ENCODE peak calls at places on chromosomes 16 and 17, in six cellular contexts. M is coronary artery, N is WERI-Rb-1, Z is choroid plexus epithelial cell, H is AG09309, F is upper lobe of right lung. J is an unnamed sample.

GRCh38 chr16:19559242-19559910 is 3.9 kb downstream of the VPS35L start:
- DNase-seq in H (peak; percentile 34), Z (peak; percentile 83), F (no peak), M (no peak), N (peak; percentile 16), J (peak; percentile 49)

GRCh38 chr16:14193316-14193871 is 122.3 kb downstream of the MRTFB start:
- DNase-seq in N (no peak), M (no peak), Z (no peak), F (no peak), H (no peak), J (no peak)

GRCh38 chr17:16313159-16314090 is 39.8 kb downstream of the CENPV start:
- DNase-seq in Z (peak; percentile 15), N (no peak), F (no peak), H (no peak), M (no peak), J (no peak)

GRCh38 chr16:12358898-12359297 is 382.4 kb downstream of the SNX29 start:
- DNase-seq in H (no peak), Z (no peak), F (no peak), M (no peak), N (no peak), J (no peak)

GRCh38 chr16:74936902-74937560 is 47.9 kb downstream of the WDR59 start:
- DNase-seq in H (peak; percentile 69), Z (peak; percentile 95), F (no peak), N (no peak), M (no peak), J (peak; percentile 88)

GRCh38 chr16:22813946-22814325 is at the start of gene HS3ST2:
- DNase-seq in N (peak; percentile 70), H (no peak), M (no peak), F (peak; percentile 71), Z (no peak), J (no peak)

GRCh38 chr16:5379948-5380347 is 282.4 kb upstream of the EEF2KMT start:
- DNase-seq in M (no peak), Z (no peak), F (no peak), H (no peak), N (no peak), J (no peak)

GRCh38 chr17:57349533-57350227 is 93.4 kb downstream of the MSI2 start:
- DNase-seq in H (no peak), Z (no peak), N (no peak), F (no peak), M (no peak), J (no peak)

GRCh38 chr16:3642397-3643094 is 11.9 kb upstream of the DNASE1 start:
- DNase-seq in H (no peak), M (no peak), F (peak; percentile 49), Z (peak; percentile 63), N (no peak), J (peak; percentile 56)

GRCh38 chr16:68275611-68276191 is 11.4 kb downstream of the SLC7A6 start:
- DNase-seq in Z (no peak), H (no peak), M (no peak), F (no peak), N (no peak), J (no peak)

GRCh38 chr17:35768796-35769195 is 8.1 kb downstream of the C17orf50 start:
- DNase-seq in N (no peak), Z (no peak), H (no peak), M (no peak), F (no peak), J (no peak)

GRCh38 chr17:45900723-45901415 is 6.5 kb downstream of the MAPT start:
- DNase-seq in H (no peak), Z (no peak), F (no peak), N (no peak), M (no peak), J (no peak)

GRCh38 chr16:252366-253337 is 18.0 kb downstream of the FAM234A start:
- DNase-seq in Z (peak; percentile 63), N (no peak), F (no peak), H (no peak), M (no peak), J (no peak)

GRCh38 chr16:66441586-66442375 is 14.7 kb downstream of the BEAN1 start:
- DNase-seq in N (no peak), F (no peak), M (peak; percentile 40), H (peak; percentile 5), Z (peak; percentile 40), J (peak; percentile 25)

GRCh38 chr17:63096426-63096825 is 130.4 kb downstream of the TANC2 start:
- DNase-seq in Z (no peak), H (peak; percentile 40), F (no peak), N (no peak), M (no peak), J (no peak)

GRCh38 chr16:72467157-72467759 is 295.3 kb upstream of the PMFBP1 start:
- DNase-seq in Z (peak; percentile 81), M (no peak), N (peak; percentile 10), H (peak; percentile 18), F (no peak), J (peak; percentile 31)
- TF ChIP-seq CTCF in Z (peak; percentile 78), M (no peak), N (peak; percentile 64), H (peak; percentile 72), F (peak; percentile 51), J (peak; percentile 70)

GRCh38 chr17:77644981-77645380 is 313.5 kb upstream of the TNRC6C start:
- DNase-seq in Z (no peak), N (peak; percentile 91), F (peak; percentile 53), M (no peak), H (no peak), J (no peak)
- H3K4me3 ChIP-seq in Z (no peak overlapping the region), N (peak overlapping the region; percentile 43), F (no peak overlapping the region), M (peak overlapping the region; percentile 40), H (no peak overlapping the region), J (no peak overlapping the region)

GRCh38 chr17:76383645-76384221 is 676 bp upstream of the SPHK1 start:
- DNase-seq in H (no peak), N (peak; percentile 66), F (peak; percentile 78), Z (peak; percentile 61), M (no peak), J (peak; percentile 61)
- TF ChIP-seq CTCF in H (peak; percentile 26), N (peak; percentile 19), F (peak; percentile 36), Z (peak; percentile 33), M (peak; percentile 26), J (peak; percentile 46)

DNA sequence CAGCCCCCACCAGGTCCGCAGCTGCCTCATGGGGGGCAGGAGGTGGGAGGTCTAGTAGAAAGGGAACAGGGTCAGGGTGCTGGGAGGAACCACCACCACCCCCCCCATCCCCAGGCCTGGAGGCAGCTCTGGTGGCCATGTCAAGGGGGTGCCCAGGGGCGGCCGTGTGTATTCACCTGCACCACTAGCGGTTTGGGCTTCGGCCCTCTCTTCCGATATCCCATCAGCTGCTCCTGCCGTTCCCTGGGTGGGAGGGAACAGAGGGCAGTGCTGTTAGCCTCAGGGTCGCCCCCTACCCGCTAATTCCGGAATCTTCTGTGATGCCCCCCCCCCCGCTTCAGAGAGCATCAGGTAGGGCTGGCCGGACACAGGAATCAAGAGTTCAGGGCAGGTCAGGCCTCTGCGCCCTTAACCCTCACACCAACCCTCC is 3.8 kb downstream of the CBX4 start:
- DNase-seq in H (no peak), F (no peak), M (no peak), Z (no peak), N (no peak), J (no peak)
- H3K4me3 ChIP-seq in H (no peak overlapping the region), F (no peak overlapping the region), M (no peak overlapping the region), Z (no peak overlapping the region), N (no peak overlapping the region), J (no peak overlapping the region)

GRCh38 chr16:49755716-49756115 is 100.2 kb downstream of the ZNF423 start:
- DNase-seq in Z (no peak), N (no peak), F (no peak), M (no peak), H (no peak), J (no peak)

GRCh38 chr16:49754495-49755290 is 101.2 kb downstream of the ZNF423 start:
- DNase-seq in M (no peak), H (no peak), Z (peak; percentile 33), N (no peak), F (no peak), J (peak; percentile 37)

GRCh38 chr16:49757744-49758069 is 98.2 kb downstream of the ZNF423 start:
- DNase-seq in H (no peak), M (no peak), N (peak; percentile 56), Z (no peak), F (no peak), J (no peak)

GRCh38 chr16:49756971-49757743 is 98.8 kb downstream of the ZNF423 start:
- DNase-seq in N (no peak), H (no peak), F (no peak), Z (peak; percentile 64), M (no peak), J (peak; percentile 58)

GRCh38 chr16:49755291-49755611 is 100.7 kb downstream of the ZNF423 start:
- DNase-seq in Z (peak; percentile 76), N (peak; percentile 72), M (no peak), F (no peak), H (peak; percentile 18), J (peak; percentile 21)
- TF ChIP-seq CTCF in Z (peak; percentile 76), N (peak; percentile 37), M (no peak), F (peak; percentile 40), H (peak; percentile 58), J (peak; percentile 69)

GRCh38 chr17:19361975-19362292 is 589 bp downstream of the B9D1 start:
- DNase-seq in N (no peak), Z (no peak), F (no peak), M (no peak), H (no peak), J (no peak)
- H3K4me3 ChIP-seq in N (peak overlapping the region; percentile 62), Z (peak overlapping the region; percentile 77), F (peak overlapping the region; percentile 84), M (peak overlapping the region; percentile 88), H (peak overlapping the region; percentile 88), J (peak overlapping the region; percentile 73)

GRCh38 chr17:73647767-73648542 is 3.7 kb upstream of the SDK2 start:
- DNase-seq in N (no peak), H (no peak), F (peak; percentile 38), M (peak; percentile 41), Z (no peak), J (no peak)
- TF ChIP-seq CTCF in N (no peak), H (no peak), F (no peak), M (no peak), Z (no peak), J (no peak)

GRCh38 chr16:51150894-51151320 is at the start of gene SALL1:
- DNase-seq in H (no peak), Z (no peak), N (no peak), M (no peak), F (no peak), J (no peak)

GRCh38 chr16:51150159-51150893 is 744 bp downstream of the SALL1 start:
- DNase-seq in F (no peak), N (peak; percentile 14), H (no peak), Z (no peak), M (no peak), J (no peak)

GRCh38 chr16:51148674-51149228 is 2.3 kb downstream of the SALL1 start:
- DNase-seq in H (no peak), F (no peak), Z (no peak), M (no peak), N (no peak), J (no peak)

GRCh38 chr16:51149251-51149661 is 1.8 kb downstream of the SALL1 start:
- DNase-seq in N (no peak), Z (no peak), H (no peak), M (no peak), F (no peak), J (no peak)

GRCh38 chr16:51149721-51150158 is 1.3 kb downstream of the SALL1 start:
- DNase-seq in Z (no peak), N (peak; percentile 16), F (no peak), M (no peak), H (no peak), J (no peak)
- H3K4me3 ChIP-seq in Z (peak overlapping the region; percentile 55), N (peak overlapping the region; percentile 86), F (no peak overlapping the region), M (no peak overlapping the region), H (peak overlapping the region; percentile 92), J (peak overlapping the region; percentile 64)

GRCh38 chr16:1991588-1992474 is 2.1 kb downstream of the SYNGR3 start:
- DNase-seq in N (no peak), M (peak; percentile 92), Z (peak; percentile 95), H (no peak), F (peak; percentile 97), J (peak; percentile 94)
- TF ChIP-seq CTCF in N (no peak), M (no peak), Z (no peak), H (no peak), F (no peak), J (no peak)

GRCh38 chr16:56781565-56781964 is 51.6 kb downstream of the NUP93 start:
- DNase-seq in H (no peak), N (no peak), F (no peak), M (no peak), Z (no peak), J (no peak)
- H3K4me3 ChIP-seq in H (no peak overlapping the region), N (no peak overlapping the region), F (no peak overlapping the region), M (no peak overlapping the region), Z (no peak overlapping the region), J (no peak overlapping the region)

J was measured in brain microvascular endothelial cell.